ENCODE peak calls at places on chromosome 10, in eight cellular contexts. Q, M, U, G, R, L, T and O are unnamed samples.

GRCh38 chr10:51729822-51730530 is 30.6 kb upstream of the CSTF2T start:
- DNase-seq in Q (no peak), M (no peak), U (no peak), G (no peak), R (no peak), L (no peak), T (no peak), O (no peak)

GRCh38 chr10:33746878-33747277 is 412.4 kb upstream of the NRP1 start:
- DNase-seq in Q (no peak), M (no peak), U (no peak), G (no peak), R (no peak), L (no peak), T (peak), O (no peak)

GRCh38 chr10:68333905-68334431 is 1.2 kb upstream of the PBLD start:
- DNase-seq in Q (no peak), M (no peak), U (no peak), G (no peak), R (no peak), L (no peak), T (peak), O (no peak)

GRCh38 chr10:86871563-86872183 is 85.7 kb downstream of the MMRN2 start:
- DNase-seq in Q (no peak), M (no peak), U (no peak), G (no peak), R (no peak), L (peak), T (no peak), O (no peak)

GRCh38 chr10:42866115-42866995 is 83.8 kb downstream of the BMS1 start:
- DNase-seq in Q (peak), M (no peak), U (peak), G (peak), R (peak), L (peak), T (peak), O (peak)

GRCh38 chr10:110445871-110446270 is 51.8 kb upstream of the DUSP5 start:
- DNase-seq in Q (no peak), M (peak), U (no peak), G (no peak), R (no peak), L (no peak), T (no peak), O (no peak)

GRCh38 chr10:27723436-27723835 is 22.2 kb downstream of the MKX start:
- DNase-seq in Q (no peak), M (no peak), U (no peak), G (no peak), R (no peak), L (no peak), T (peak), O (no peak)

GRCh38 chr10:30758341-30758740 is 128.8 kb upstream of the LYZL2 start:
- DNase-seq in Q (no peak), M (no peak), U (no peak), G (no peak), R (no peak), L (no peak), T (peak), O (no peak)

GRCh38 chr10:60681103-60681502 is 97.2 kb upstream of the CDK1 start:
- DNase-seq in Q (no peak), M (no peak), U (no peak), G (no peak), R (no peak), L (no peak), T (no peak), O (no peak)

GRCh38 chr10:42990721-42991441 is 86.0 kb upstream of the RET start:
- DNase-seq in Q (no peak), M (no peak), U (no peak), G (peak), R (no peak), L (no peak), T (no peak), O (no peak)

GRCh38 chr10:128631801-128632241 is 505.6 kb upstream of the MKI67 start:
- DNase-seq in Q (no peak), M (no peak), U (no peak), G (no peak), R (no peak), L (peak), T (peak), O (no peak)

GRCh38 chr10:94279835-94280709 is 82.7 kb downstream of the NOC3L start:
- DNase-seq in Q (no peak), M (no peak), U (peak), G (no peak), R (peak), L (peak), T (peak), O (peak)

GRCh38 chr10:15232279-15232678 is 63.8 kb upstream of the NMT2 start:
- DNase-seq in Q (no peak), M (no peak), U (no peak), G (no peak), R (no peak), L (no peak), T (no peak), O (no peak)
- TF ChIP-seq CTCF in Q (no peak), M (no peak), U (no peak), G (no peak), R (no peak), L (no peak), T (no peak), O (no peak)

GRCh38 chr10:97115846-97116245 is 69.9 kb downstream of the SLIT1 start:
- DNase-seq in Q (no peak), M (no peak), U (no peak), G (no peak), R (no peak), L (no peak), T (no peak), O (no peak)

GRCh38 chr10:97120370-97120769 is 65.4 kb downstream of the SLIT1 start:
- DNase-seq in Q (no peak), M (no peak), U (no peak), G (no peak), R (no peak), L (no peak), T (no peak), O (no peak)

GRCh38 chr10:97116534-97117162 is 69.1 kb downstream of the SLIT1 start:
- DNase-seq in Q (no peak), M (no peak), U (no peak), G (no peak), R (no peak), L (no peak), T (no peak), O (no peak)

GRCh38 chr10:97119058-97119832 is 66.5 kb downstream of the SLIT1 start:
- DNase-seq in Q (no peak), M (no peak), U (no peak), G (no peak), R (no peak), L (no peak), T (no peak), O (no peak)

GRCh38 chr10:97117372-97117771 is 68.4 kb downstream of the SLIT1 start:
- DNase-seq in Q (no peak), M (no peak), U (no peak), G (no peak), R (peak), L (no peak), T (peak), O (peak)
- TF ChIP-seq CTCF in Q (peak), M (no peak), U (no peak), G (no peak), R (peak), L (peak), T (peak), O (peak)

GRCh38 chr10:77636967-77637473 is 588 bp downstream of the KCNMA1 start:
- DNase-seq in Q (no peak), M (no peak), U (peak), G (no peak), R (no peak), L (peak), T (no peak), O (no peak)

GRCh38 chr10:77637474-77637985 is at the start of gene KCNMA1:
- DNase-seq in Q (no peak), M (no peak), U (peak), G (peak), R (peak), L (peak), T (no peak), O (peak)

GRCh38 chr10:77638766-77639101 is 1.1 kb upstream of the KCNMA1 start:
- DNase-seq in Q (no peak), M (no peak), U (no peak), G (no peak), R (no peak), L (no peak), T (no peak), O (no peak)

GRCh38 chr10:77639756-77640155 is 2.1 kb upstream of the KCNMA1 start:
- DNase-seq in Q (no peak), M (peak), U (no peak), G (no peak), R (no peak), L (no peak), T (no peak), O (no peak)

GRCh38 chr10:77637986-77638765 is 568 bp upstream of the KCNMA1 start:
- DNase-seq in Q (no peak), M (peak), U (peak), G (peak), R (peak), L (peak), T (no peak), O (peak)
- TF ChIP-seq CTCF in Q (no peak), M (no peak), U (no peak), G (no peak), R (peak), L (no peak), T (no peak), O (no peak)

GRCh38 chr10:96470108-96470743 is 43.5 kb downstream of the TLL2 start:
- DNase-seq in Q (no peak), M (no peak), U (peak), G (no peak), R (peak), L (peak), T (peak), O (peak)
- TF ChIP-seq CTCF in Q (no peak), M (no peak), U (peak), G (no peak), R (peak), L (peak), T (peak), O (peak)

GRCh38 chr10:129964611-129965417 is 740 bp upstream of the EBF3 start:
- DNase-seq in Q (no peak), M (peak), U (peak), G (no peak), R (no peak), L (peak), T (no peak), O (no peak)

GRCh38 chr10:129965418-129965793 is 1.3 kb upstream of the EBF3 start:
- DNase-seq in Q (no peak), M (no peak), U (no peak), G (no peak), R (no peak), L (no peak), T (no peak), O (no peak)

GRCh38 chr10:129963076-129963830 is 821 bp downstream of the EBF3 start:
- DNase-seq in Q (no peak), M (peak), U (peak), G (no peak), R (no peak), L (peak), T (peak), O (no peak)

GRCh38 chr10:129962558-129963075 is 1.5 kb downstream of the EBF3 start:
- DNase-seq in Q (no peak), M (no peak), U (no peak), G (no peak), R (no peak), L (no peak), T (no peak), O (no peak)

DNA sequence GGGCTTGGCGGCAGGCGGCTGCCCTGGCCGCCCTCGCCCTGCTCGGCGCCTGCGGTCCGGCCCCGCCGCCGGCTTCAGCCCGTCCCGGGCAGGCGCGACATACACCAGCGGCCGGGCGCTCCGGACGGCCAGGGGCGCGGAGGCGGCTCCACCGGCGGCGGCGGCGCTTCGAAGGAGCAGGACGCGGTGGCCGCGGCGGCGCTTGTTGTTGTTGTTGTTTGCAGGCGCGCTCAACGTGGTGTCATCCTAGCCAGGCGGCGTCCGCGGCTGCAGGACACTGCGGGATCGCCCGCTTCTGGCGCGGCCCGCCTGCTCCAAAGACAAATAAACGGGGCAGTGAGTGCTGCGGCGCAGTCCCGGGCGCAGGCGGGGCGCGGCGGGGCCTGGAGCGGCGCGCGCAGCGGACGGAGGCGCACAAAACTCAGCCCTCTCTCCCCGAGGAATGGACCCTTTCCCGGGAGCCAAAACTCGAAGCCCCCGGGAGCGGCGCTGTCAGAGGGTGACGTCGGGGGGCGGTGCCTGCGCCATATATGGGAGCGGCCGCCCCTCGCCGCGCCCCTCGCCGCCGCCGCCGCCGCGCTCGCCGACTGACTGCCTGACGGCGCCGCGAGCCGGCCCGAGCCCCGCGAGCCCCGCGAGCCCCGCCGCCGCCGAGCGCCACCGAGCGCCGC is at the start of gene EBF3:
- DNase-seq in Q (no peak), M (peak), U (peak), G (peak), R (peak), L (peak), T (peak), O (peak)
- TF ChIP-seq CTCF in Q (no peak), M (no peak), U (no peak), G (no peak), R (no peak), L (no peak), T (no peak), O (no peak)

GRCh38 chr10:15267496-15267895 is 99.0 kb upstream of the NMT2 start:
- DNase-seq in Q (no peak), M (no peak), U (no peak), G (no peak), R (peak), L (no peak), T (peak), O (no peak)
- TF ChIP-seq CTCF in Q (no peak), M (no peak), U (no peak), G (no peak), R (peak), L (no peak), T (no peak), O (no peak)

DNA sequence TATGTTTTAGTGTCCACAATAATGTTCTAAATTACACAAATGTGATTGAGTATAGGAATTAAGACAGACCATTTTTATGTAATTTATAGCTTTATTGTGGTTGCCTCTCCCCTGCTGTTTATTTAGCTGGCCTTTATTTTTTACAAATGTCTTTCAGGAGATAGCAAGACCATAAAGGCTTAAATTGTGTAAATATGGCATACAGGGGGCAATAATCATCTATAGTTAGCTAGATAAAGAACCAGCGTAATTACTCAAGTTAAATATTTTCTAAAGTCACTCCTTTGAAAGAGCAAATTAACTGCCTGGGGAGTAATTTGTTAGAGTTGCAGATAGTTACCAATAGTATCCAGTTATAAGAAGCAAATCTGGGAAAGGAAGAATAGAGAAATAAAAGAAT is at the start of gene MALRD1:
- DNase-seq in Q (no peak), M (no peak), U (no peak), G (no peak), R (no peak), L (no peak), T (no peak), O (no peak)
- TF ChIP-seq CTCF in Q (no peak), M (no peak), U (no peak), G (no peak), R (no peak), L (no peak), T (no peak), O (no peak)

GRCh38 chr10:70539471-70539870 is 60.9 kb downstream of the PALD1 start:
- DNase-seq in Q (no peak), M (no peak), U (no peak), G (no peak), R (no peak), L (no peak), T (no peak), O (no peak)

GRCh38 chr10:70536196-70536920 is 57.8 kb downstream of the PALD1 start:
- DNase-seq in Q (no peak), M (no peak), U (no peak), G (no peak), R (no peak), L (peak), T (no peak), O (no peak)

GRCh38 chr10:70538731-70539338 is 60.3 kb downstream of the PALD1 start:
- DNase-seq in Q (no peak), M (no peak), U (no peak), G (no peak), R (no peak), L (no peak), T (no peak), O (no peak)

GRCh38 chr10:70538195-70538520 is 59.6 kb downstream of the PALD1 start:
- DNase-seq in Q (no peak), M (no peak), U (no peak), G (no peak), R (no peak), L (no peak), T (no peak), O (no peak)

GRCh38 chr10:70537398-70538194 is 59.0 kb downstream of the PALD1 start:
- DNase-seq in Q (no peak), M (no peak), U (peak), G (no peak), R (peak), L (peak), T (no peak), O (peak)
- TF ChIP-seq CTCF in Q (no peak), M (no peak), U (peak), G (no peak), R (peak), L (peak), T (peak), O (peak)

DNA sequence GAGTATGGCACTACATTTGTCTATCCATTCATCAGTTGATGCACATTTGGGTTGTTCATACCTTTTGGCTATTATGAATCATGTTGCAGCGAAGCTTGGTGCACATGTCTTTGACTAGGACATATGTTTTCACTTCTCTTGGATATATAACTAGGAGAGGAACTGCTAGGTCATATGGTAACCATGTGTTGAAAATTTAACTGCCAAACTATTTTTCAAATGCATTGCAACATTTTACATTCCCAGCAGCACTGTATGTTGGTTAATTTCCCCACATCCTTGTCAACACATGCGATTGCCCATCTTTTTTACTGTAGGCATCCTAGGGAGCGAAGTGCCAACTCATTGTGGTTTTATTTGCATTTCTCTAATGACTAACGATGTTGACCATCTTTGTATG is 183.4 kb downstream of the PRKCQ start:
- DNase-seq in Q (no peak), M (no peak), U (no peak), G (no peak), R (no peak), L (no peak), T (peak), O (no peak)
- TF ChIP-seq CTCF in Q (no peak), M (no peak), U (no peak), G (no peak), R (no peak), L (no peak), T (no peak), O (no peak)